ENCODE peak calls at places on chromosomes 4 and X, in five cellular contexts. H, U, R, T and Z are unnamed samples.
A peak's percentile ranks its signal among the peaks of the same experiment; 100 is the strongest.

GRCh38 chr4:152535236-152535902 is 523 bp downstream of the FBXW7 start:
- DNase-seq in U (no peak), T (no peak), R (no peak), H (peak; percentile 42), Z (no peak)

GRCh38 chr4:55933611-55934010 is 15.1 kb upstream of the CEP135 start:
- DNase-seq in R (no peak), H (no peak), U (no peak), T (no peak), Z (no peak)

GRCh38 chr4:123114084-123114914 is 191.9 kb upstream of the NUDT6 start:
- DNase-seq in R (no peak), T (no peak), H (no peak), U (no peak), Z (no peak)

GRCh38 chr4:109026588-109026987 is 263.7 kb upstream of the ETNPPL start:
- DNase-seq in R (no peak), U (no peak), H (no peak), T (no peak), Z (peak; percentile 85)

GRCh38 chr4:73853246-73853704 is at the start of gene PF4V1:
- DNase-seq in U (no peak), R (peak; percentile 43), T (peak; percentile 63), H (no peak), Z (no peak)

GRCh38 chr4:185945906-185946305 is 123.0 kb upstream of the TLR3 start:
- DNase-seq in H (no peak), R (no peak), T (no peak), U (no peak), Z (no peak)

GRCh38 chr4:105944535-105944934 is 49.3 kb downstream of the NPNT start:
- DNase-seq in T (no peak), R (peak; percentile 10), H (no peak), U (no peak), Z (peak; percentile 75)

GRCh38 chrX:23373129-23373804 is 38.6 kb downstream of the PTCHD1 start:
- DNase-seq in R (peak; percentile 86), H (no peak), U (no peak), T (no peak), Z (peak; percentile 86)

GRCh38 chrX:44244008-44244407 is 99.5 kb downstream of the EFHC2 start:
- DNase-seq in T (no peak), H (no peak), U (peak; percentile 29), R (peak; percentile 47), Z (peak; percentile 42)

GRCh38 chrX:28756647-28757046 is 169.4 kb downstream of the IL1RAPL1 start:
- DNase-seq in U (no peak), H (no peak), R (no peak), T (no peak), Z (peak; percentile 29)

GRCh38 chr4:85531575-85532339 is 56.8 kb downstream of the ARHGAP24 start:
- DNase-seq in U (no peak), H (no peak), R (no peak), T (no peak), Z (no peak)